ENCODE peak calls at places on chromosomes 4 and X, in four cellular contexts. M is islet precursor cell; D is naive thymus-derived CD8-positive, alpha-beta T cell; B is NCI-H1694 treated with DMSO at 0.1 percent for 48 hours. S is an unnamed sample.

GRCh38 chrX:119194631-119195030 is 41.5 kb upstream of the PGRMC1 start:
- DNase-seq in M (no peak), D (no peak), B (no peak), S (no peak)

GRCh38 chr4:78529569-78530209 is 21.9 kb upstream of the ANXA3 start:
- DNase-seq in M (no peak), D (no peak), B (no peak), S (no peak)

GRCh38 chr4:89411539-89411938 is 103.9 kb upstream of the GPRIN3 start:
- DNase-seq in M (no peak), D (no peak), B (peak), S (no peak)

GRCh38 chr4:13054410-13054970 is 429.6 kb downstream of the RAB28 start:
- DNase-seq in M (no peak), D (no peak), B (no peak), S (no peak)

GRCh38 chr4:189202869-189203271 is 737.8 kb upstream of the FRG1 start:
- DNase-seq in M (peak), D (no peak), B (no peak), S (no peak)

GRCh38 chr4:150078996-150079581 is 844 bp downstream of the DCLK2 start:
- DNase-seq in M (peak), D (no peak), B (peak), S (peak)

GRCh38 chr4:76950846-76951321 is 1.3 kb downstream of the SEPTIN11 start:
- DNase-seq in M (peak), D (no peak), B (no peak), S (no peak)

GRCh38 chr4:15004701-15005301 is 2.5 kb downstream of the CPEB2 start:
- DNase-seq in M (peak), D (no peak), B (no peak), S (peak)

S was measured in endodermal cell.